ENCODE peak calls at places on chromosomes 7 and 10, in five cellular contexts. Y is upper lobe of left lung, K is endodermal cell, V is testis, O is tibial nerve. F is an unnamed sample.

GRCh38 chr10:77949167-77949566 is 22.6 kb upstream of the DLG5 start:
- DNase-seq in Y (no peak), K (peak), V (no peak), O (no peak), F (no peak)

GRCh38 chr10:51972733-51973346 is 273.4 kb upstream of the CSTF2T start:
- DNase-seq in Y (no peak), K (peak), V (no peak), O (no peak), F (no peak)

GRCh38 chr10:34994565-34995142 is 95.5 kb downstream of the CUL2 start:
- DNase-seq in Y (peak), K (peak), V (peak), O (no peak), F (no peak)

GRCh38 chr10:32530231-32530630 is 84.3 kb downstream of the CCDC7 start:
- DNase-seq in Y (no peak), K (no peak), V (no peak), O (no peak), F (no peak)

GRCh38 chr10:107409517-107409916 is 245.0 kb upstream of the SORCS1 start:
- DNase-seq in Y (no peak), K (peak), V (peak), O (no peak), F (no peak)

GRCh38 chr7:24945899-24946298 is 34.1 kb downstream of the OSBPL3 start:
- DNase-seq in Y (no peak), K (peak), V (no peak), O (no peak), F (no peak)

GRCh38 chr7:30395676-30396075 is 82.9 kb downstream of the NOD1 start:
- DNase-seq in Y (no peak), K (no peak), V (no peak), O (no peak), F (no peak)

GRCh38 chr10:70863470-70864160 is 24.8 kb downstream of the PCBD1 start:
- DNase-seq in Y (no peak), K (no peak), V (no peak), O (no peak), F (no peak)

GRCh38 chr7:96311967-96312366 is 9.9 kb downstream of the SLC25A13 start:
- DNase-seq in Y (peak), K (no peak), V (no peak), O (no peak), F (no peak)

GRCh38 chr7:18754766-18755165 is 259.2 kb downstream of the HDAC9 start:
- DNase-seq in Y (no peak), K (no peak), V (no peak), O (no peak), F (no peak)

GRCh38 chr10:33900591-33900990 is 566.1 kb upstream of the NRP1 start:
- DNase-seq in Y (no peak), K (no peak), V (no peak), O (no peak), F (no peak)

GRCh38 chr10:63054889-63055606 is 78.1 kb upstream of the NRBF2 start:
- DNase-seq in Y (no peak), K (no peak), V (no peak), O (no peak), F (no peak)

GRCh38 chr7:99190359-99191009 is 17.4 kb downstream of the KPNA7 start:
- DNase-seq in Y (no peak), K (no peak), V (no peak), O (no peak), F (no peak)

GRCh38 chr10:119051775-119052174 is 22.3 kb downstream of the NANOS1 start:
- DNase-seq in Y (no peak), K (peak), V (no peak), O (no peak), F (no peak)

GRCh38 chr10:74585231-74586087 is 240.9 kb upstream of the KAT6B start:
- DNase-seq in Y (no peak), K (no peak), V (no peak), O (no peak), F (no peak)

GRCh38 chr10:31315453-31315852 is 3.6 kb upstream of the ZEB1 start:
- DNase-seq in Y (no peak), K (no peak), V (no peak), O (no peak), F (no peak)

GRCh38 chr10:63766766-63767505 is 245.7 kb downstream of the REEP3 start:
- DNase-seq in Y (no peak), K (no peak), V (no peak), O (no peak), F (no peak)

GRCh38 chr7:144821069-144821468 is 14.8 kb downstream of the TPK1 start:
- DNase-seq in Y (no peak), K (no peak), V (no peak), O (no peak), F (no peak)

GRCh38 chr10:93006435-93007039 is 54.1 kb upstream of the CYP26C1 start:
- DNase-seq in Y (no peak), K (no peak), V (no peak), O (no peak), F (no peak)
- TF ChIP-seq CTCF in Y (peak), K (peak), V (peak), O (peak), F (no peak)

DNA sequence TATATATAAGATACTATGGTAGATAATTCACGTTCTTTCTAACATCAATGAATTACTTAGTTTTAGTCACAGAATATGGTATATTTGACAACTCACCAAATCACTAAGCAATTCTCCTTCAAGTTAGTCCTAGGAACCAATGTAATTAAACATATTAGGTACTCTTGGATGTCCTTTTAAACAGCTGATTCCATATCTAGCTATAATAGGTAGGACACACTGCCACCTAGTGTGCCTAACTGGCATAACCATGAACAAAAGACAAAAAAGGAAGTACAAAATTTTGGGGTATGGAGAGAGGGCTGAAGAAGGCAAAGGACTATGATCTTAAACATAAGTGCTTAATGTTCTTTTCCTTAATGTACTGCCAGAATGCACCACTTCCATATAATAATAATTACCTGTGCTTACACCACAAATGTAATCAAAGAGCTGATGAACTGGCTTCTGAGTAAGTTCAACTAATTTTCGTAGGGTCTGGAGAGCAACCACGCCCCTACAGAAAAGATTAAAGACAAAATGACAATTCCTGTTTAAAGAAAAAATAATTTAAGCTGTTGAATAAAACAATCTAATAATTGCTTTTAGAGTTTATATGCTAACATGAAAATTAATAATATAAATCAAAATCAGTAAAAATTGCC is 28.7 kb downstream of the PNPLA8 start:
- DNase-seq in Y (peak), K (peak), V (peak), O (peak), F (no peak)
- TF ChIP-seq CTCF in Y (peak), K (peak), V (peak), O (peak), F (peak)

GRCh38 chr7:73593207-73594045 is 15.0 kb upstream of the TBL2 start:
- DNase-seq in Y (no peak), K (no peak), V (no peak), O (no peak), F (no peak)
- TF ChIP-seq CTCF in Y (no peak), K (no peak), V (no peak), O (no peak), F (no peak)

DNA sequence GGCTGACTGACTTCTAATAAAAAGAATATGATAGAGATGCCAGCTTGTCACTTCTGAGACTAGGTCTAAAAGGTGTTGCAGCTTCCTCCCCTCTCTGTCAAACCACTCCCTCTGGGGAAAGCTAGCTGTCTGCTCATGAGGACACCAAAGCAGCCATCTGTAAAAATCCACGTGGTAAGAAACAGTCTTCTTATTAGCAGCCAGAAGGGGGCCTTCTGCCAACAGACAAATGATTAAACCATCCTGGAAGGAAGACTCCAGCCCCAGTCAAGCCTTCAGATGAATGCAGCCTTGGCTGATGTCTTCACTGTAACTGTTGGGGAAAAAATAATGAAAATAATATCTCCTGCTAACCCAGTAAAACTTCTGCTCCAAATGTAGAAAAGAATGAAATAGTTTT is 41.9 kb upstream of the DAGLB start:
- DNase-seq in Y (no peak), K (no peak), V (no peak), O (no peak), F (no peak)
- TF ChIP-seq CTCF in Y (no peak), K (peak), V (no peak), O (no peak), F (no peak)

GRCh38 chr10:84783386-84783785 is 455.0 kb downstream of the CCSER2 start:
- DNase-seq in Y (peak), K (peak), V (peak), O (no peak), F (no peak)
- TF ChIP-seq CTCF in Y (peak), K (peak), V (peak), O (peak), F (no peak)